ENCODE peak calls at places on chromosomes 16 and 17, in five cellular contexts. Y is AG10803, W is IMR-90, M is BE2C, S is tibial nerve. U is an unnamed sample.

GRCh38 chr16:47247691-47248090 is 103.9 kb upstream of the NETO2 start:
- DNase-seq in Y (no peak), S (no peak), W (no peak), M (no peak), U (no peak)

GRCh38 chr17:47615766-47616424 is 33.8 kb upstream of the KPNB1 start:
- DNase-seq in M (no peak), W (peak; percentile 62), S (no peak), Y (peak; percentile 50), U (peak; percentile 71)

GRCh38 chr17:66403846-66404597 is 101.6 kb downstream of the PRKCA start:
- DNase-seq in Y (no peak), W (peak; percentile 51), M (no peak), S (no peak), U (peak; percentile 24)

GRCh38 chr16:85699628-85700027 is 10.9 kb upstream of the GINS2 start:
- DNase-seq in Y (peak; percentile 53), S (no peak), M (no peak), W (peak; percentile 75), U (peak; percentile 48)

GRCh38 chr17:51486885-51487520 is 226.7 kb downstream of the UTP18 start:
- DNase-seq in S (no peak), M (peak; percentile 51), W (no peak), Y (no peak), U (no peak)

GRCh38 chr17:17698371-17698770 is 17.1 kb downstream of the RAI1 start:
- DNase-seq in W (no peak), Y (no peak), S (no peak), M (no peak), U (no peak)

GRCh38 chr17:14304222-14304844 is 3.5 kb downstream of the HS3ST3B1 start:
- DNase-seq in Y (no peak), M (no peak), W (no peak), S (no peak), U (peak; percentile 17)

GRCh38 chr17:74332017-74332650 is 6.1 kb downstream of the KIF19 start:
- DNase-seq in S (no peak), Y (no peak), M (no peak), W (no peak), U (no peak)

GRCh38 chr17:17814162-17815061 is 22.4 kb downstream of the SREBF1 start:
- DNase-seq in M (no peak), S (no peak), W (no peak), Y (no peak), U (no peak)

GRCh38 chr17:82300707-82301270 is 16.6 kb downstream of the CD7 start:
- DNase-seq in W (peak; percentile 37), S (peak; percentile 43), M (peak; percentile 91), Y (peak; percentile 68), U (peak; percentile 52)

GRCh38 chr16:73191111-73192046 is 143.5 kb upstream of the ZFHX3 start:
- DNase-seq in Y (no peak), W (no peak), M (no peak), S (no peak), U (no peak)

GRCh38 chr17:40427002-40427491 is 9.4 kb upstream of the TOP2A start:
- DNase-seq in M (no peak), W (no peak), Y (no peak), S (no peak), U (no peak)
- TF ChIP-seq CTCF in M (peak; percentile 10), W (no peak), Y (no peak), S (no peak), U (no peak)

GRCh38 chr16:57373117-57373947 is 1.0 kb downstream of the CX3CL1 start:
- DNase-seq in W (no peak), S (no peak), M (peak; percentile 30), Y (no peak), U (no peak)

GRCh38 chr16:57372372-57373116 is at the start of gene CX3CL1:
- DNase-seq in Y (peak; percentile 25), S (peak; percentile 14), W (peak; percentile 39), M (peak; percentile 90), U (peak; percentile 35)

GRCh38 chr16:57374067-57374534 is 1.8 kb downstream of the CX3CL1 start:
- DNase-seq in Y (no peak), M (no peak), W (peak; percentile 62), S (no peak), U (peak; percentile 14)

GRCh38 chr16:57367111-57367752 is 5.1 kb upstream of the CX3CL1 start:
- DNase-seq in Y (peak; percentile 17), S (no peak), W (no peak), M (no peak), U (no peak)

GRCh38 chr16:57371494-57372371 is 557 bp upstream of the CX3CL1 start:
- DNase-seq in S (no peak), Y (no peak), M (no peak), W (no peak), U (no peak)
- H3K4me3 ChIP-seq in S (peak overlapping the region; percentile 52), Y (no peak overlapping the region), M (peak overlapping the region; percentile 81), W (no peak overlapping the region), U (no peak overlapping the region)

GRCh38 chr16:31032736-31033708 is at the start of gene STX4:
- DNase-seq in Y (peak; percentile 97), W (peak; percentile 98), S (peak; percentile 97), M (peak; percentile 96), U (peak; percentile 98)
- TF ChIP-seq CTCF in Y (peak; percentile 4), W (no peak), S (peak; percentile 24), M (no peak), U (peak; percentile 5)

DNA sequence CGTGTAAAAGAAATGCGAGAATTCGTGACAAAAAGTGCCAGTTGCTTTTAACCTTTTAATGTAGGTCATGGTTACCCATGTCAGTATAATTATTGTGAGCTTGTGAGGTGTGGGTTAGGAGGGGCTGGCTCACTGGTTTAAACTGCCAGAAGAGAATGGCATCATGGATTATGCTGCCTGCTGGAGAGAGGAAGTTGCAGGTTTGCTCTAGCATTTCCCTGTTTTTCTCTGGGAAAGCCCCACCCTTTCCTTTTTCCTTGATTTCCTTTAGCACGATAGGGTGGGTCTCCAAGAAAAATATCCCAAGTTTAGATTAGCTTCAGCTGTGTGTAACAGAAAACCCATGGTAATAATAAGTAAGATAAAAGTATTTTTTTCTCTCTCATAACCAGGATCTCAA is 24.7 kb upstream of the NDRG4 start:
- DNase-seq in W (no peak), S (no peak), Y (no peak), M (no peak), U (no peak)
- H3K4me3 ChIP-seq in W (no peak overlapping the region), S (no peak overlapping the region), Y (no peak overlapping the region), M (no peak overlapping the region), U (no peak overlapping the region)

GRCh38 chr17:75774471-75774987 is 9.5 kb upstream of the GALK1 start:
- DNase-seq in W (no peak), M (no peak), Y (no peak), S (no peak), U (no peak)

GRCh38 chr17:75773808-75774470 is 8.9 kb upstream of the GALK1 start:
- DNase-seq in S (no peak), M (no peak), W (no peak), Y (no peak), U (no peak)

GRCh38 chr17:75773121-75773807 is 8.3 kb upstream of the GALK1 start:
- DNase-seq in W (no peak), Y (no peak), M (no peak), S (no peak), U (no peak)

GRCh38 chr17:75769536-75769935 is 4.5 kb upstream of the GALK1 start:
- DNase-seq in Y (no peak), M (peak; percentile 59), W (no peak), S (no peak), U (no peak)

GRCh38 chr17:75771334-75772281 is 6.6 kb upstream of the GALK1 start:
- DNase-seq in W (peak; percentile 25), M (no peak), Y (no peak), S (no peak), U (peak; percentile 61)
- TF ChIP-seq CTCF in W (no peak), M (peak; percentile 31), Y (peak; percentile 24), S (no peak), U (peak; percentile 43)

DNA sequence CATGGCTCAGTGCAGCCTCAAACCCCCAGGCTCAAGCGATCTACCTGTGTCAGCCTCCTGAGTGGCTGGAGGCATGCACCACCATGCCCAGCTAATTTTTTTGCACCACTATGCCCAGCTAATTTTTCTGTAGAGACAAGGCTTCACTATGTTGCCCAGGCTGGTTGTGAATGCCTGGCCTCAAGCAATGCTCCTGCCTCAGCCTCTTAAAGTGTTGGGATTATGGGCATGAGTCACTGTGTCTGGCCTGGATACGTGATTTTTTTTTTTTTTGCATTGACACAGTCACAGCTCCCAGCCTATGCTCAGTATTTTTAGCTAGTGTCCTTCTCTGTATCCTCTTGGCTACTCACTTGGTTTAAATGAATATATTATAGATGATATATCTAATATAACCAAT is 377.0 kb upstream of the TNRC6C start:
- DNase-seq in Y (peak; percentile 54), S (no peak), M (no peak), W (peak; percentile 35), U (peak; percentile 16)
- H3K4me3 ChIP-seq in Y (no peak overlapping the region), S (no peak overlapping the region), M (no peak overlapping the region), W (no peak overlapping the region), U (no peak overlapping the region)

U was measured in choroid plexus epithelial cell.